ENCODE peak calls at places on chromosomes 3 and 15, in ten cellular contexts. V is T-helper 2 cell; C is AG09309; X is ovary; W is NCI-H510A treated with DMSO at 0.1 percent for 48 hours; L is left colon; O is left ventricle myocardium inferior; F is tibial artery; K is stimulated activated effector memory CD8-positive, alpha-beta T cell treated with anti-CD3 and anti-CD28 coated beads, Interleukin-12 subunit alpha, Interleukin-12 subunit beta, amount 100 ng/mL, for 72 hours; Q is NCI-H1048. Y is an unnamed sample.

GRCh38 chr3:169554606-169555005 is 108.9 kb downstream of the MECOM start:
- DNase-seq in V (no peak), C (no peak), X (no peak), W (no peak), L (no peak), O (no peak), F (no peak), K (no peak), Q (no peak), Y (no peak)

GRCh38 chr3:98977520-98977919 is 76.0 kb upstream of the DCBLD2 start:
- DNase-seq in V (no peak), C (no peak), X (no peak), W (no peak), L (no peak), O (no peak), F (no peak), K (no peak), Q (no peak), Y (no peak)

GRCh38 chr3:151168269-151169094 is 34.5 kb downstream of the GPR171 start:
- DNase-seq in V (peak; percentile 84), C (no peak), X (peak; percentile 46), W (peak; percentile 59), L (peak; percentile 68), O (peak; percentile 78), F (peak; percentile 74), K (peak; percentile 66), Q (no peak), Y (peak; percentile 53)

GRCh38 chr3:34264650-34265049 is 466.2 kb downstream of the PDCD6IP start:
- DNase-seq in V (no peak), C (no peak), X (no peak), W (no peak), L (no peak), O (no peak), F (no peak), K (no peak), Q (no peak), Y (no peak)

GRCh38 chr3:25493786-25494185 is 65.7 kb downstream of the RARB start:
- DNase-seq in V (no peak), C (peak; percentile 49), X (no peak), W (no peak), L (no peak), O (no peak), F (no peak), K (no peak), Q (no peak), Y (no peak)

GRCh38 chr15:91228391-91228790 is 128.3 kb downstream of the SV2B start:
- DNase-seq in V (no peak), C (no peak), X (no peak), W (no peak), L (no peak), O (no peak), F (no peak), K (no peak), Q (no peak), Y (no peak)

GRCh38 chr15:68151277-68151676 is 53.9 kb downstream of the CALML4 start:
- DNase-seq in V (no peak), C (no peak), X (no peak), W (no peak), L (no peak), O (no peak), F (no peak), K (no peak), Q (no peak), Y (no peak)

GRCh38 chr3:47469616-47470015 is 6.1 kb downstream of the SCAP start:
- DNase-seq in V (no peak), C (peak; percentile 18), X (no peak), W (no peak), L (no peak), O (no peak), F (no peak), K (no peak), Q (no peak), Y (no peak)

GRCh38 chr3:9899289-9899791 is 3.3 kb upstream of the IL17RE start:
- DNase-seq in V (no peak), C (no peak), X (no peak), W (no peak), L (no peak), O (no peak), F (no peak), K (no peak), Q (no peak), Y (no peak)

GRCh38 chr3:40055956-40056355 is 246.5 kb downstream of the MYRIP start:
- DNase-seq in V (no peak), C (no peak), X (no peak), W (no peak), L (no peak), O (no peak), F (no peak), K (no peak), Q (no peak), Y (no peak)

GRCh38 chr3:193974591-193974990 is 161.4 kb upstream of the HES1 start:
- DNase-seq in V (no peak), C (no peak), X (no peak), W (no peak), L (no peak), O (no peak), F (no peak), K (no peak), Q (no peak), Y (no peak)

GRCh38 chr3:49553320-49553689 is 972 bp upstream of the BSN start:
- DNase-seq in V (no peak), C (no peak), X (no peak), W (peak; percentile 34), L (no peak), O (no peak), F (no peak), K (no peak), Q (no peak), Y (no peak)

GRCh38 chr3:159032311-159032710 is 230.5 kb downstream of the MFSD1 start:
- DNase-seq in V (no peak), C (no peak), X (no peak), W (no peak), L (no peak), O (no peak), F (no peak), K (no peak), Q (no peak), Y (no peak)

GRCh38 chr15:58629625-58630024 is 119.9 kb downstream of the ADAM10 start:
- DNase-seq in V (no peak), C (no peak), X (no peak), W (no peak), L (no peak), O (no peak), F (no peak), K (no peak), Q (no peak), Y (no peak)

GRCh38 chr15:33699691-33700447 is 268.4 kb upstream of the CHRM5 start:
- DNase-seq in V (no peak), C (no peak), X (no peak), W (peak; percentile 10), L (no peak), O (no peak), F (no peak), K (no peak), Q (no peak), Y (no peak)

GRCh38 chr3:104763007-104763406 is 603.7 kb upstream of the ALCAM start:
- DNase-seq in V (no peak), C (no peak), X (no peak), W (no peak), L (no peak), O (no peak), F (peak; percentile 68), K (no peak), Q (no peak), Y (no peak)

GRCh38 chr15:48283361-48284157 is 47.7 kb upstream of the DUT start:
- DNase-seq in V (no peak), C (no peak), X (no peak), W (no peak), L (no peak), O (no peak), F (no peak), K (no peak), Q (no peak), Y (no peak)

GRCh38 chr3:94225176-94225742 is 162.4 kb downstream of the NSUN3 start:
- DNase-seq in V (no peak), C (no peak), X (no peak), W (no peak), L (no peak), O (no peak), F (no peak), K (no peak), Q (no peak), Y (no peak)

GRCh38 chr15:80906159-80906775 is 83.4 kb downstream of the MESD start:
- DNase-seq in V (no peak), C (no peak), X (no peak), W (peak; percentile 81), L (no peak), O (no peak), F (no peak), K (no peak), Q (no peak), Y (no peak)

GRCh38 chr3:51024765-51025681 is 350.3 kb downstream of the DOCK3 start:
- DNase-seq in V (peak; percentile 94), C (no peak), X (no peak), W (peak; percentile 34), L (peak; percentile 59), O (no peak), F (no peak), K (peak; percentile 21), Q (no peak), Y (peak; percentile 54)

GRCh38 chr3:141123677-141124410 is 72.7 kb downstream of the SPSB4 start:
- DNase-seq in V (no peak), C (no peak), X (no peak), W (no peak), L (no peak), O (peak; percentile 57), F (peak; percentile 56), K (no peak), Q (no peak), Y (no peak)

GRCh38 chr3:187567026-187567425 is 103.2 kb downstream of the SST start:
- DNase-seq in V (no peak), C (peak; percentile 24), X (peak; percentile 8), W (no peak), L (no peak), O (no peak), F (no peak), K (no peak), Q (no peak), Y (no peak)

GRCh38 chr15:101020451-101020850 is 101.3 kb downstream of the LRRK1 start:
- DNase-seq in V (no peak), C (no peak), X (no peak), W (no peak), L (no peak), O (no peak), F (no peak), K (no peak), Q (no peak), Y (no peak)

GRCh38 chr3:149702691-149703426 is 45.0 kb upstream of the WWTR1 start:
- DNase-seq in V (peak; percentile 82), C (peak; percentile 79), X (no peak), W (no peak), L (no peak), O (no peak), F (no peak), K (no peak), Q (no peak), Y (no peak)

GRCh38 chr15:67923647-67923971 is 83.8 kb upstream of the RNU6-1 start:
- DNase-seq in V (no peak), C (no peak), X (no peak), W (peak; percentile 45), L (no peak), O (no peak), F (no peak), K (no peak), Q (no peak), Y (no peak)